ENCODE peak calls at places on chromosome 9, in eight cellular contexts. Q, P, J, A, F, K, I and Y are unnamed samples.

GRCh38 chr9:136808075-136808780 is 480 bp downstream of the RABL6 start:
- DNase-seq in J (no peak), P (peak; percentile 57), F (no peak), A (no peak), I (no peak), K (no peak), Q (peak; percentile 40), Y (peak; percentile 45)

GRCh38 chr9:130186051-130186450 is 13.8 kb downstream of the NCS1 start:
- DNase-seq in K (no peak), F (no peak), J (peak; percentile 63), I (no peak), A (no peak), Q (no peak), P (no peak), Y (no peak)

GRCh38 chr9:91994422-91994821 is 44.4 kb upstream of the ROR2 start:
- DNase-seq in P (no peak), A (peak; percentile 7), I (no peak), J (no peak), K (no peak), F (no peak), Q (no peak), Y (no peak)

GRCh38 chr9:8616419-8616818 is 816.8 kb upstream of the DMAC1 start:
- DNase-seq in F (no peak), I (no peak), Q (no peak), A (no peak), K (no peak), P (no peak), J (no peak), Y (no peak)

GRCh38 chr9:109834855-109835254 is 54.9 kb downstream of the PALM2AKAP2 start:
- DNase-seq in F (no peak), K (no peak), Q (no peak), J (no peak), A (no peak), I (no peak), P (no peak), Y (no peak)

GRCh38 chr9:98552306-98552705 is 156.4 kb downstream of the GABBR2 start:
- DNase-seq in K (no peak), F (no peak), A (no peak), I (no peak), P (peak; percentile 66), J (no peak), Q (no peak), Y (no peak)

GRCh38 chr9:137280478-137281344 is 3.2 kb downstream of the TOR4A start:
- DNase-seq in P (peak; percentile 59), K (no peak), A (no peak), J (no peak), Q (peak; percentile 52), F (no peak), I (no peak), Y (no peak)

GRCh38 chr9:88280816-88281382 is 107.3 kb upstream of the SPIN1 start:
- DNase-seq in F (peak; percentile 67), K (no peak), J (no peak), P (peak; percentile 41), I (no peak), Q (no peak), A (no peak), Y (no peak)

GRCh38 chr9:4792054-4792571 is 631 bp upstream of the RCL1 start:
- DNase-seq in K (no peak), J (no peak), F (no peak), P (no peak), I (no peak), Q (no peak), A (no peak), Y (no peak)

GRCh38 chr9:79383096-79383495 is 188.7 kb upstream of the TLE4 start:
- DNase-seq in F (no peak), K (no peak), A (no peak), Q (no peak), J (no peak), P (no peak), I (no peak), Y (no peak)

GRCh38 chr9:98838155-98838904 is 30.9 kb downstream of the GALNT12 start:
- DNase-seq in A (no peak), I (no peak), P (no peak), J (no peak), F (no peak), K (no peak), Q (no peak), Y (no peak)

GRCh38 chr9:91486699-91487497 is 63.3 kb upstream of the NFIL3 start:
- DNase-seq in Q (peak; percentile 46), J (no peak), P (peak; percentile 75), F (peak; percentile 29), I (no peak), K (peak; percentile 81), A (no peak), Y (no peak)